ENCODE peak calls at places on chromosomes 6 and 20, in seven cellular contexts. One of them, this sample, is unnamed.

GRCh38 chr20:8287328-8287727 is 155.3 kb downstream of the PLCB1 start:
- DNase-seq in GM12865: no peak
- DNase-seq in fibroblast of lung: no peak
- DNase-seq in upper lobe of right lung: no peak
- DNase-seq in PC-3: no peak
- DNase-seq in fibroblast of pulmonary artery: no peak
- DNase-seq in omental fat pad: no peak
- DNase-seq in this sample: no peak

GRCh38 chr6:101195581-101195980 is 197.9 kb upstream of the GRIK2 start:
- DNase-seq in GM12865: no peak
- DNase-seq in PC-3: peak
- DNase-seq in fibroblast of lung: no peak
- DNase-seq in fibroblast of pulmonary artery: peak
- DNase-seq in upper lobe of right lung: no peak
- DNase-seq in omental fat pad: no peak
- DNase-seq in this sample: no peak

GRCh38 chr6:11055127-11055627 is 11.1 kb upstream of the ELOVL2 start:
- DNase-seq in omental fat pad: no peak
- DNase-seq in PC-3: no peak
- DNase-seq in upper lobe of right lung: no peak
- DNase-seq in fibroblast of pulmonary artery: no peak
- DNase-seq in fibroblast of lung: peak
- DNase-seq in GM12865: no peak
- DNase-seq in this sample: no peak

GRCh38 chr20:9594284-9594875 is 80.0 kb downstream of the LAMP5 start:
- DNase-seq in upper lobe of right lung: no peak
- DNase-seq in omental fat pad: no peak
- DNase-seq in fibroblast of lung: no peak
- DNase-seq in fibroblast of pulmonary artery: no peak
- DNase-seq in GM12865: no peak
- DNase-seq in PC-3: peak
- DNase-seq in this sample: no peak

GRCh38 chr6:130836071-130836670 is 9.0 kb downstream of the SMLR1 start:
- DNase-seq in upper lobe of right lung: no peak
- DNase-seq in omental fat pad: no peak
- DNase-seq in GM12865: no peak
- DNase-seq in fibroblast of pulmonary artery: no peak
- DNase-seq in PC-3: no peak
- DNase-seq in fibroblast of lung: no peak
- DNase-seq in this sample: no peak

GRCh38 chr6:50829898-50830439 is 11.3 kb downstream of the TFAP2B start:
- DNase-seq in omental fat pad: no peak
- DNase-seq in fibroblast of lung: no peak
- DNase-seq in PC-3: peak
- DNase-seq in fibroblast of pulmonary artery: no peak
- DNase-seq in GM12865: no peak
- DNase-seq in upper lobe of right lung: no peak
- DNase-seq in this sample: no peak

GRCh38 chr6:78799682-78800081 is 67.7 kb upstream of the IRAK1BP1 start:
- DNase-seq in fibroblast of pulmonary artery: no peak
- DNase-seq in GM12865: no peak
- DNase-seq in omental fat pad: no peak
- DNase-seq in fibroblast of lung: no peak
- DNase-seq in PC-3: no peak
- DNase-seq in upper lobe of right lung: no peak
- DNase-seq in this sample: no peak

GRCh38 chr6:156949376-156949775 is 172.2 kb downstream of the ARID1B start:
- DNase-seq in upper lobe of right lung: no peak
- DNase-seq in GM12865: no peak
- DNase-seq in omental fat pad: no peak
- DNase-seq in PC-3: peak
- DNase-seq in fibroblast of pulmonary artery: peak
- DNase-seq in fibroblast of lung: peak
- DNase-seq in this sample: no peak

GRCh38 chr20:18058661-18059467 is 1.1 kb upstream of the OVOL2 start:
- DNase-seq in GM12865: no peak
- DNase-seq in fibroblast of pulmonary artery: no peak
- DNase-seq in PC-3: peak
- DNase-seq in omental fat pad: no peak
- DNase-seq in fibroblast of lung: no peak
- DNase-seq in upper lobe of right lung: peak
- DNase-seq in this sample: no peak

GRCh38 chr6:41442800-41443501 is 103.2 kb upstream of the FOXP4 start:
- DNase-seq in fibroblast of pulmonary artery: peak
- DNase-seq in PC-3: no peak
- DNase-seq in GM12865: no peak
- DNase-seq in omental fat pad: no peak
- DNase-seq in upper lobe of right lung: no peak
- DNase-seq in fibroblast of lung: peak
- DNase-seq in this sample: no peak

GRCh38 chr6:27836783-27837635 is 75.2 kb downstream of the OR2B2 start:
- DNase-seq in omental fat pad: no peak
- DNase-seq in PC-3: peak
- DNase-seq in upper lobe of right lung: no peak
- DNase-seq in GM12865: peak
- DNase-seq in fibroblast of lung: peak
- DNase-seq in fibroblast of pulmonary artery: peak
- DNase-seq in this sample: peak

GRCh38 chr6:117346142-117346930 is 79.4 kb downstream of the ROS1 start:
- DNase-seq in omental fat pad: no peak
- DNase-seq in upper lobe of right lung: no peak
- DNase-seq in PC-3: peak
- DNase-seq in GM12865: no peak
- DNase-seq in fibroblast of lung: peak
- DNase-seq in fibroblast of pulmonary artery: peak
- DNase-seq in this sample: peak

GRCh38 chr6:104887350-104887749 is 27.6 kb upstream of the HACE1 start:
- DNase-seq in fibroblast of pulmonary artery: peak
- DNase-seq in omental fat pad: no peak
- DNase-seq in upper lobe of right lung: no peak
- DNase-seq in PC-3: peak
- DNase-seq in GM12865: peak
- DNase-seq in fibroblast of lung: peak
- DNase-seq in this sample: peak

GRCh38 chr20:58822748-58823730 is 27.7 kb downstream of the GNAS-AS1 start:
- DNase-seq in fibroblast of lung: no peak
- DNase-seq in PC-3: no peak
- DNase-seq in GM12865: no peak
- DNase-seq in omental fat pad: no peak
- DNase-seq in fibroblast of pulmonary artery: no peak
- DNase-seq in upper lobe of right lung: no peak
- DNase-seq in this sample: no peak

GRCh38 chr6:163230901-163231300 is 183.6 kb upstream of the QKI start:
- DNase-seq in fibroblast of lung: no peak
- DNase-seq in upper lobe of right lung: no peak
- DNase-seq in GM12865: no peak
- DNase-seq in fibroblast of pulmonary artery: no peak
- DNase-seq in omental fat pad: no peak
- DNase-seq in PC-3: no peak
- DNase-seq in this sample: no peak

GRCh38 chr6:30378290-30378937 is 33.5 kb downstream of the RPP21 start:
- DNase-seq in upper lobe of right lung: no peak
- DNase-seq in PC-3: peak
- DNase-seq in fibroblast of pulmonary artery: peak
- DNase-seq in GM12865: no peak
- DNase-seq in fibroblast of lung: peak
- DNase-seq in omental fat pad: no peak
- DNase-seq in this sample: no peak

GRCh38 chr20:53515749-53516148 is 77.9 kb downstream of the ZNF217 start:
- DNase-seq in fibroblast of pulmonary artery: no peak
- DNase-seq in fibroblast of lung: no peak
- DNase-seq in omental fat pad: no peak
- DNase-seq in upper lobe of right lung: no peak
- DNase-seq in GM12865: no peak
- DNase-seq in PC-3: no peak
- DNase-seq in this sample: no peak

DNA sequence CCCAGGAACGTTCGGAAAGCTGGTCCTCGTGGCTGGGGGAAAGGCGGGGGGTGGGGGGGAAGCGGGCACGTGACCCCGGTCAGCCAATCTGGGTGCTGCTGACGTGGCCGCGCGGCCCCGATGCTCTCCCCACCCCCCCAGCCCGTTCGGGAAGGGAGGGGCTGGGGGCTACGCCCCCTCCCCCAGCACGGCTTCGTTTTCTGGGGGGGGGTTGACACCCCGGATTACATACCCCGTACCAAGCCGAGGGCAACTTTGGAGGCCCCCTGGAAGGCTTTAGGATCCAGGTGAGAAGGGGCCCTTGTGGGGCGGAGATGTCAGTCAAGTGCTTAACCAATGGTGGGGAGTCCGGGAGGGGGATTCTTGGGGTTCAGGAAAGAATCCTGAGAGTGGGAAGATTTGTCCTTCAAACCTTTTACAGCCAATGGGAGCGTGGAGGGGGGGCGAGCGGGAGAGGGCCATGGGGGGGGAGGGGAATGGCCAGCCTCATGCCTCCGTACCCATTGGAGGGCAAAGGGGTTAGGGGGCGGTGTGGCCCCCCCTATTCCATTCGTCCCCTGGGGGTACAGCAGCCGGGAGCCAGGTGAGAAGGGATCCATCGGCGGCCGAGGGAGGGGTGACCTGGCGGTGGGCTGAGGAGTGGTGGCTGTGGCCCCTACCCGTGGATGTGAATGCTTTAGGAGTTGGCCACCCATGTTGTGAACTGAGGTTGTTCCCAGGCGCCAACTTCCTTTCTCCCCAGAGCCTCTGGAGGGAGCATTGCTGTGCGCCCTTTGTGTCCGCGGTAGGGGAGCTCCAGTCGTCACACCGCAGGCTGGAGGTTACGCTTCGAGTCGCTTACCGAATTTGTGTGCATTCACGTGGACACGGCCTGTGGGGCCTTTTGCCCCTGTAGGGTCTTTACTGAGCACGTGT is 633 bp downstream of the BRD2 start:
- DNase-seq in GM12865: peak
- DNase-seq in fibroblast of lung: peak
- DNase-seq in omental fat pad: peak
- DNase-seq in upper lobe of right lung: peak
- DNase-seq in PC-3: peak
- DNase-seq in fibroblast of pulmonary artery: peak
- DNase-seq in this sample: peak
- TF ChIP-seq CTCF in GM12865: no peak
- TF ChIP-seq CTCF in fibroblast of lung: peak
- TF ChIP-seq CTCF in omental fat pad: no peak
- TF ChIP-seq CTCF in upper lobe of right lung: peak
- TF ChIP-seq CTCF in PC-3: peak
- TF ChIP-seq CTCF in fibroblast of pulmonary artery: peak
- TF ChIP-seq CTCF in this sample: no peak

GRCh38 chr6:3403244-3404154 is 53.4 kb downstream of the SLC22A23 start:
- DNase-seq in fibroblast of lung: no peak
- DNase-seq in PC-3: no peak
- DNase-seq in fibroblast of pulmonary artery: no peak
- DNase-seq in omental fat pad: no peak
- DNase-seq in upper lobe of right lung: no peak
- DNase-seq in GM12865: no peak
- DNase-seq in this sample: no peak
- TF ChIP-seq CTCF in fibroblast of lung: no peak
- TF ChIP-seq CTCF in PC-3: no peak
- TF ChIP-seq CTCF in fibroblast of pulmonary artery: no peak
- TF ChIP-seq CTCF in omental fat pad: no peak
- TF ChIP-seq CTCF in upper lobe of right lung: no peak
- TF ChIP-seq CTCF in GM12865: no peak
- TF ChIP-seq CTCF in this sample: no peak

GRCh38 chr6:107180114-107180513 is 64.8 kb upstream of the BEND3 start:
- DNase-seq in fibroblast of lung: no peak
- DNase-seq in fibroblast of pulmonary artery: no peak
- DNase-seq in GM12865: no peak
- DNase-seq in upper lobe of right lung: no peak
- DNase-seq in PC-3: no peak
- DNase-seq in omental fat pad: no peak
- DNase-seq in this sample: no peak

GRCh38 chr6:107187630-107188029 is 72.3 kb upstream of the BEND3 start:
- DNase-seq in GM12865: no peak
- DNase-seq in fibroblast of pulmonary artery: no peak
- DNase-seq in fibroblast of lung: no peak
- DNase-seq in PC-3: no peak
- DNase-seq in upper lobe of right lung: no peak
- DNase-seq in omental fat pad: no peak
- DNase-seq in this sample: no peak

GRCh38 chr6:107186047-107186446 is 70.7 kb upstream of the BEND3 start:
- DNase-seq in GM12865: no peak
- DNase-seq in fibroblast of pulmonary artery: no peak
- DNase-seq in PC-3: no peak
- DNase-seq in omental fat pad: no peak
- DNase-seq in fibroblast of lung: no peak
- DNase-seq in upper lobe of right lung: no peak
- DNase-seq in this sample: no peak

DNA sequence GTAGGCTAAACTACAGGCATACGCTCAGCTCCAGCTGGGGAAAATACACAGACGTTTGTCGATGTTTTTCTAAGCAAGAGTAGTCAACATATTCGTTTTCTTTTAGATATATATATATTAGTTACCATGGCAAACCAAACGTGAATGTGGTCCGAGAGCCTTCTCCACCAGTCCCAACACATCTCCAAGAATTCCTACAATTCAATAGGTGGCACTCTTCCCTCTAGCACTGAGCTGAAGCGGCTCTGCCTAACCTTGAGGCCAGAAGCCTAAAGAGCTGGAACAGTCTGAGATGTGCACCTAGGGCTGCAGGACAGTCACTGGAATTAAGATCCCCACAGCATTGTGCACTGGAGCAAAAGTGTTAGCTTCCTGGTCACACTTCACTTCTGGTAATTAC is 70.3 kb upstream of the BEND3 start:
- DNase-seq in upper lobe of right lung: no peak
- DNase-seq in PC-3: peak
- DNase-seq in fibroblast of pulmonary artery: peak
- DNase-seq in GM12865: no peak
- DNase-seq in fibroblast of lung: peak
- DNase-seq in omental fat pad: no peak
- DNase-seq in this sample: no peak
- TF ChIP-seq CTCF in upper lobe of right lung: peak
- TF ChIP-seq CTCF in PC-3: no peak
- TF ChIP-seq CTCF in fibroblast of pulmonary artery: peak
- TF ChIP-seq CTCF in GM12865: no peak
- TF ChIP-seq CTCF in fibroblast of lung: peak
- TF ChIP-seq CTCF in omental fat pad: no peak
- TF ChIP-seq CTCF in this sample: no peak

GRCh38 chr6:6804843-6805680 is 216.5 kb downstream of the LY86 start:
- DNase-seq in omental fat pad: no peak
- DNase-seq in PC-3: no peak
- DNase-seq in GM12865: peak
- DNase-seq in fibroblast of lung: no peak
- DNase-seq in fibroblast of pulmonary artery: no peak
- DNase-seq in upper lobe of right lung: peak
- DNase-seq in this sample: no peak

GRCh38 chr6:6798430-6798829 is 209.9 kb downstream of the LY86 start:
- DNase-seq in PC-3: no peak
- DNase-seq in fibroblast of pulmonary artery: no peak
- DNase-seq in upper lobe of right lung: no peak
- DNase-seq in fibroblast of lung: no peak
- DNase-seq in GM12865: peak
- DNase-seq in omental fat pad: no peak
- DNase-seq in this sample: peak

GRCh38 chr6:6803180-6803978 is 214.9 kb downstream of the LY86 start:
- DNase-seq in fibroblast of pulmonary artery: no peak
- DNase-seq in GM12865: peak
- DNase-seq in omental fat pad: no peak
- DNase-seq in fibroblast of lung: no peak
- DNase-seq in PC-3: peak
- DNase-seq in upper lobe of right lung: no peak
- DNase-seq in this sample: peak

GRCh38 chr6:6801635-6802218 is 213.2 kb downstream of the LY86 start:
- DNase-seq in fibroblast of lung: no peak
- DNase-seq in fibroblast of pulmonary artery: no peak
- DNase-seq in upper lobe of right lung: no peak
- DNase-seq in omental fat pad: no peak
- DNase-seq in GM12865: no peak
- DNase-seq in PC-3: no peak
- DNase-seq in this sample: no peak

GRCh38 chr6:6801002-6801329 is 212.4 kb downstream of the LY86 start:
- DNase-seq in PC-3: no peak
- DNase-seq in fibroblast of pulmonary artery: no peak
- DNase-seq in GM12865: no peak
- DNase-seq in fibroblast of lung: no peak
- DNase-seq in upper lobe of right lung: no peak
- DNase-seq in omental fat pad: no peak
- DNase-seq in this sample: no peak
- TF ChIP-seq CTCF in PC-3: no peak
- TF ChIP-seq CTCF in fibroblast of pulmonary artery: no peak
- TF ChIP-seq CTCF in GM12865: no peak
- TF ChIP-seq CTCF in fibroblast of lung: no peak
- TF ChIP-seq CTCF in upper lobe of right lung: no peak
- TF ChIP-seq CTCF in omental fat pad: no peak
- TF ChIP-seq CTCF in this sample: no peak